ENCODE peak calls at places on chromosomes 3 and 15, in eight cellular contexts. D is stimulated activated CD8-positive, alpha-beta memory T cell treated with anti-CD3 and anti-CD28 coated beads, Interleukin-15, amount 100 ng/mL, for 48 hours; E is GM12865; I is Caco-2; J is skeletal muscle cell; P is HL-60; A is NCI-H460; B is foreskin fibroblast. Q is an unnamed sample.

GRCh38 chr15:58383876-58384275 is 47.9 kb upstream of the LIPC start:
- DNase-seq in P (no peak), A (no peak), B (no peak), D (peak), E (no peak), I (no peak), J (no peak), Q (no peak)

GRCh38 chr15:51450001-51450400 is 108.5 kb downstream of the GLDN start:
- DNase-seq in A (no peak), D (no peak), P (no peak), E (no peak), B (no peak), J (no peak), I (no peak), Q (no peak)

GRCh38 chr3:191235331-191236314 is 36.6 kb downstream of the OSTN start:
- DNase-seq in B (peak), E (peak), I (no peak), D (no peak), A (no peak), J (no peak), P (no peak), Q (no peak)

GRCh38 chr3:14358426-14359211 is 43.8 kb upstream of the SLC6A6 start:
- DNase-seq in I (no peak), J (no peak), A (no peak), P (no peak), D (no peak), B (peak), E (no peak), Q (no peak)

GRCh38 chr3:42702066-42702951 is at the start of gene HHATL:
- DNase-seq in I (no peak), B (no peak), D (no peak), A (no peak), E (no peak), P (no peak), J (no peak), Q (no peak)

GRCh38 chr3:124558898-124559649 is 171.2 kb upstream of the UMPS start:
- DNase-seq in D (no peak), I (no peak), B (peak), E (no peak), J (peak), A (peak), P (no peak), Q (no peak)

GRCh38 chr3:16873872-16874271 is 10.9 kb upstream of the PLCL2 start:
- DNase-seq in D (no peak), I (no peak), J (no peak), A (no peak), B (no peak), E (no peak), P (no peak), Q (no peak)

GRCh38 chr3:196149922-196150321 is 61.3 kb downstream of the ZDHHC19 start:
- DNase-seq in D (no peak), A (no peak), I (no peak), P (peak), J (no peak), B (no peak), E (peak), Q (peak)

GRCh38 chr3:26920579-26920978 is 298.0 kb downstream of the LRRC3B start:
- DNase-seq in E (no peak), A (no peak), B (no peak), J (no peak), D (no peak), P (no peak), I (no peak), Q (no peak)

GRCh38 chr3:72187131-72187530 is 402.2 kb upstream of the PROK2 start:
- DNase-seq in J (no peak), A (no peak), E (peak), I (no peak), P (peak), D (no peak), B (no peak), Q (peak)

GRCh38 chr15:80846416-80846815 is 67.2 kb downstream of the CEMIP start:
- DNase-seq in E (no peak), A (no peak), P (no peak), J (no peak), I (no peak), B (no peak), D (no peak), Q (no peak)

GRCh38 chr3:7518471-7518870 is 657.6 kb downstream of the GRM7 start:
- DNase-seq in P (no peak), I (no peak), E (no peak), A (no peak), D (no peak), J (no peak), B (no peak), Q (no peak)

GRCh38 chr15:41698779-41699178 is 38.6 kb downstream of the MGA start:
- DNase-seq in A (no peak), J (no peak), P (no peak), B (peak), E (no peak), I (no peak), D (no peak), Q (no peak)

GRCh38 chr15:88882745-88883144 is 12.6 kb downstream of the HAPLN3 start:
- DNase-seq in B (peak), D (no peak), P (no peak), A (no peak), E (no peak), J (no peak), I (no peak), Q (no peak)

GRCh38 chr3:32817561-32818430 is at the start of gene TRIM71:
- DNase-seq in I (peak), E (no peak), J (no peak), D (no peak), B (peak), P (peak), A (no peak), Q (no peak)

GRCh38 chr15:78407889-78408640 is 30.0 kb upstream of the IREB2 start:
- DNase-seq in I (no peak), B (peak), D (no peak), P (no peak), J (no peak), E (no peak), A (no peak), Q (no peak)

GRCh38 chr3:80060664-80061063 is 292.9 kb upstream of the ROBO1 start:
- DNase-seq in D (no peak), P (no peak), B (no peak), J (peak), A (no peak), I (no peak), E (no peak), Q (no peak)

GRCh38 chr3:157081681-157082210 is 78.2 kb downstream of the CCNL1 start:
- DNase-seq in I (peak), A (peak), J (peak), P (peak), B (peak), D (peak), E (peak), Q (no peak)

GRCh38 chr3:104392327-104392726 is 974.4 kb upstream of the ALCAM start:
- DNase-seq in I (no peak), E (no peak), D (no peak), B (no peak), J (no peak), A (no peak), P (peak), Q (no peak)

GRCh38 chr3:51968883-51969674 is 1.8 kb upstream of the PCBP4 start:
- DNase-seq in I (no peak), P (no peak), A (no peak), B (no peak), E (no peak), J (no peak), D (no peak), Q (no peak)

GRCh38 chr3:124157748-124158147 is 165.8 kb upstream of the ROPN1 start:
- DNase-seq in A (no peak), E (no peak), I (no peak), J (no peak), D (no peak), P (no peak), B (no peak), Q (no peak)

GRCh38 chr15:48861813-48862431 is 16.0 kb upstream of the EID1 start:
- DNase-seq in A (no peak), E (peak), B (peak), I (peak), J (peak), P (peak), D (no peak), Q (peak)

GRCh38 chr15:99976811-99977271 is 243.6 kb upstream of the LYSMD4 start:
- DNase-seq in D (no peak), E (no peak), J (peak), A (no peak), B (peak), I (no peak), P (peak), Q (peak)

GRCh38 chr3:851098-851790 is 241.6 kb upstream of the CNTN6 start:
- DNase-seq in J (no peak), B (no peak), D (no peak), E (peak), P (no peak), I (no peak), A (no peak), Q (no peak)

GRCh38 chr3:177694316-177694715 is 497.0 kb upstream of the TBL1XR1 start:
- DNase-seq in A (no peak), I (no peak), D (no peak), J (peak), P (no peak), E (peak), B (peak), Q (no peak)

GRCh38 chr3:130548356-130548755 is 31.4 kb downstream of the COL6A6 start:
- DNase-seq in A (no peak), I (no peak), B (no peak), E (no peak), J (no peak), D (no peak), P (no peak), Q (no peak)

GRCh38 chr3:105876745-105877624 is 8.2 kb upstream of the CBLB start:
- DNase-seq in B (no peak), J (no peak), D (no peak), E (peak), P (no peak), A (no peak), I (no peak), Q (no peak)

GRCh38 chr15:45660231-45660979 is 25.6 kb downstream of the SQOR start:
- DNase-seq in A (no peak), B (peak), D (no peak), E (no peak), I (no peak), P (no peak), J (peak), Q (no peak)

GRCh38 chr3:128051459-128051836 is 789 bp upstream of the SEC61A1 start:
- DNase-seq in A (no peak), P (peak), D (no peak), E (no peak), J (no peak), I (no peak), B (peak), Q (no peak)

GRCh38 chr3:112813723-112814171 is 32.9 kb downstream of the CD200R1L start:
- DNase-seq in D (no peak), J (no peak), A (no peak), I (no peak), B (peak), P (peak), E (peak), Q (peak)

GRCh38 chr3:16085884-16086608 is 88.4 kb upstream of the GALNT15 start:
- DNase-seq in E (no peak), I (no peak), D (no peak), J (no peak), P (no peak), A (no peak), B (no peak), Q (no peak)

GRCh38 chr3:11636372-11636760 is 7.3 kb downstream of the VGLL4 start:
- DNase-seq in P (no peak), I (no peak), B (no peak), E (no peak), J (no peak), A (no peak), D (no peak), Q (no peak)

GRCh38 chr15:74988007-74988800 is 7.2 kb upstream of the SCAMP5 start:
- DNase-seq in D (peak), A (peak), J (no peak), B (peak), E (peak), P (peak), I (peak), Q (peak)

Q was measured in AML-193.